ENCODE peak calls at places on chromosomes 4 and X, in seven cellular contexts. One of them, this sample, is unnamed.

GRCh38 chrX:8914636-8915035 is 113.5 kb upstream of the FAM9A start:
- DNase-seq in stimulated activated CD8-positive, alpha-beta memory T cell treated with anti-CD3 and anti-CD28 coated beads, Interleukin-7, amount 100 ng/mL, for 1 hour: no peak
- DNase-seq in NCI-H2081: no peak
- DNase-seq in left lung: no peak
- DNase-seq in GM12865: no peak
- DNase-seq in GM04503: no peak
- DNase-seq in nephron progenitor cell: no peak
- DNase-seq in this sample: no peak

GRCh38 chr4:70885174-70885573 is 17.0 kb upstream of the MOB1B start:
- DNase-seq in stimulated activated CD8-positive, alpha-beta memory T cell treated with anti-CD3 and anti-CD28 coated beads, Interleukin-7, amount 100 ng/mL, for 1 hour: no peak
- DNase-seq in NCI-H2081: no peak
- DNase-seq in left lung: no peak
- DNase-seq in GM12865: no peak
- DNase-seq in GM04503: no peak
- DNase-seq in nephron progenitor cell: no peak
- DNase-seq in this sample: no peak

GRCh38 chrX:68461541-68461940 is 28.2 kb upstream of the OPHN1 start:
- DNase-seq in stimulated activated CD8-positive, alpha-beta memory T cell treated with anti-CD3 and anti-CD28 coated beads, Interleukin-7, amount 100 ng/mL, for 1 hour: no peak
- DNase-seq in NCI-H2081: no peak
- DNase-seq in left lung: no peak
- DNase-seq in GM12865: no peak
- DNase-seq in GM04503: no peak
- DNase-seq in nephron progenitor cell: no peak
- DNase-seq in this sample: no peak

GRCh38 chr4:101064541-101065180 is 282.7 kb downstream of the PPP3CA start:
- DNase-seq in stimulated activated CD8-positive, alpha-beta memory T cell treated with anti-CD3 and anti-CD28 coated beads, Interleukin-7, amount 100 ng/mL, for 1 hour: no peak
- DNase-seq in NCI-H2081: no peak
- DNase-seq in left lung: no peak
- DNase-seq in GM12865: no peak
- DNase-seq in GM04503: no peak
- DNase-seq in nephron progenitor cell: no peak
- DNase-seq in this sample: no peak

GRCh38 chr4:61995717-61996337 is 795.7 kb downstream of the ADGRL3 start:
- DNase-seq in stimulated activated CD8-positive, alpha-beta memory T cell treated with anti-CD3 and anti-CD28 coated beads, Interleukin-7, amount 100 ng/mL, for 1 hour: no peak
- DNase-seq in NCI-H2081: no peak
- DNase-seq in left lung: no peak
- DNase-seq in GM12865: no peak
- DNase-seq in GM04503: no peak
- DNase-seq in nephron progenitor cell: no peak
- DNase-seq in this sample: no peak

GRCh38 chr4:7266525-7267292 is 74.4 kb downstream of the SORCS2 start:
- DNase-seq in stimulated activated CD8-positive, alpha-beta memory T cell treated with anti-CD3 and anti-CD28 coated beads, Interleukin-7, amount 100 ng/mL, for 1 hour: no peak
- DNase-seq in NCI-H2081: no peak
- DNase-seq in left lung: peak; percentile 29
- DNase-seq in GM12865: no peak
- DNase-seq in GM04503: peak; percentile 70
- DNase-seq in nephron progenitor cell: no peak
- DNase-seq in this sample: no peak

GRCh38 chr4:184812651-184813181 is 13.1 kb downstream of the ACSL1 start:
- DNase-seq in stimulated activated CD8-positive, alpha-beta memory T cell treated with anti-CD3 and anti-CD28 coated beads, Interleukin-7, amount 100 ng/mL, for 1 hour: no peak
- DNase-seq in NCI-H2081: no peak
- DNase-seq in left lung: no peak
- DNase-seq in GM12865: no peak
- DNase-seq in GM04503: no peak
- DNase-seq in nephron progenitor cell: no peak
- DNase-seq in this sample: no peak

GRCh38 chrX:132909643-132910042 is 48.8 kb downstream of the HS6ST2 start:
- DNase-seq in stimulated activated CD8-positive, alpha-beta memory T cell treated with anti-CD3 and anti-CD28 coated beads, Interleukin-7, amount 100 ng/mL, for 1 hour: no peak
- DNase-seq in NCI-H2081: no peak
- DNase-seq in left lung: no peak
- DNase-seq in GM12865: no peak
- DNase-seq in GM04503: no peak
- DNase-seq in nephron progenitor cell: no peak
- DNase-seq in this sample: no peak

GRCh38 chrX:10199212-10199611 is 42.4 kb downstream of the CLCN4 start:
- DNase-seq in stimulated activated CD8-positive, alpha-beta memory T cell treated with anti-CD3 and anti-CD28 coated beads, Interleukin-7, amount 100 ng/mL, for 1 hour: no peak
- DNase-seq in NCI-H2081: no peak
- DNase-seq in left lung: no peak
- DNase-seq in GM12865: peak; percentile 20
- DNase-seq in GM04503: no peak
- DNase-seq in nephron progenitor cell: no peak
- DNase-seq in this sample: peak; percentile 78

GRCh38 chrX:102155806-102156179 is at the start of gene BEX5:
- DNase-seq in stimulated activated CD8-positive, alpha-beta memory T cell treated with anti-CD3 and anti-CD28 coated beads, Interleukin-7, amount 100 ng/mL, for 1 hour: no peak
- DNase-seq in NCI-H2081: peak; percentile 62
- DNase-seq in left lung: peak; percentile 79
- DNase-seq in GM12865: peak; percentile 42
- DNase-seq in GM04503: peak; percentile 1
- DNase-seq in nephron progenitor cell: peak; percentile 65
- DNase-seq in this sample: no peak

GRCh38 chr4:102420563-102421221 is 75.4 kb upstream of the SLC39A8 start:
- DNase-seq in stimulated activated CD8-positive, alpha-beta memory T cell treated with anti-CD3 and anti-CD28 coated beads, Interleukin-7, amount 100 ng/mL, for 1 hour: no peak
- DNase-seq in NCI-H2081: no peak
- DNase-seq in left lung: no peak
- DNase-seq in GM12865: no peak
- DNase-seq in GM04503: no peak
- DNase-seq in nephron progenitor cell: no peak
- DNase-seq in this sample: peak; percentile 27

GRCh38 chr4:5957091-5957490 is 61.1 kb downstream of the C4orf50 start:
- DNase-seq in stimulated activated CD8-positive, alpha-beta memory T cell treated with anti-CD3 and anti-CD28 coated beads, Interleukin-7, amount 100 ng/mL, for 1 hour: no peak
- DNase-seq in NCI-H2081: no peak
- DNase-seq in left lung: no peak
- DNase-seq in GM12865: no peak
- DNase-seq in GM04503: no peak
- DNase-seq in nephron progenitor cell: no peak
- DNase-seq in this sample: no peak

GRCh38 chrX:139881572-139881971 is 51.3 kb downstream of the ATP11C start:
- DNase-seq in stimulated activated CD8-positive, alpha-beta memory T cell treated with anti-CD3 and anti-CD28 coated beads, Interleukin-7, amount 100 ng/mL, for 1 hour: no peak
- DNase-seq in NCI-H2081: no peak
- DNase-seq in left lung: no peak
- DNase-seq in GM12865: no peak
- DNase-seq in GM04503: peak; percentile 33
- DNase-seq in nephron progenitor cell: no peak
- DNase-seq in this sample: no peak

GRCh38 chrX:13165747-13166146 is 121.3 kb upstream of the FAM9C start:
- DNase-seq in stimulated activated CD8-positive, alpha-beta memory T cell treated with anti-CD3 and anti-CD28 coated beads, Interleukin-7, amount 100 ng/mL, for 1 hour: no peak
- DNase-seq in NCI-H2081: peak; percentile 51
- DNase-seq in left lung: no peak
- DNase-seq in GM12865: no peak
- DNase-seq in GM04503: no peak
- DNase-seq in nephron progenitor cell: no peak
- DNase-seq in this sample: no peak

GRCh38 chrX:154991039-154991438 is 31.5 kb downstream of the F8 start:
- DNase-seq in stimulated activated CD8-positive, alpha-beta memory T cell treated with anti-CD3 and anti-CD28 coated beads, Interleukin-7, amount 100 ng/mL, for 1 hour: no peak
- DNase-seq in NCI-H2081: no peak
- DNase-seq in left lung: no peak
- DNase-seq in GM12865: peak; percentile 72
- DNase-seq in GM04503: no peak
- DNase-seq in nephron progenitor cell: no peak
- DNase-seq in this sample: no peak

GRCh38 chr4:3177905-3178304 is 71.1 kb upstream of the MSANTD1 start:
- DNase-seq in stimulated activated CD8-positive, alpha-beta memory T cell treated with anti-CD3 and anti-CD28 coated beads, Interleukin-7, amount 100 ng/mL, for 1 hour: no peak
- DNase-seq in NCI-H2081: no peak
- DNase-seq in left lung: no peak
- DNase-seq in GM12865: no peak
- DNase-seq in GM04503: no peak
- DNase-seq in nephron progenitor cell: no peak
- DNase-seq in this sample: no peak

GRCh38 chr4:31366041-31366440 is 645.9 kb downstream of the PCDH7 start:
- DNase-seq in stimulated activated CD8-positive, alpha-beta memory T cell treated with anti-CD3 and anti-CD28 coated beads, Interleukin-7, amount 100 ng/mL, for 1 hour: no peak
- DNase-seq in NCI-H2081: no peak
- DNase-seq in left lung: no peak
- DNase-seq in GM12865: no peak
- DNase-seq in GM04503: no peak
- DNase-seq in nephron progenitor cell: no peak
- DNase-seq in this sample: no peak

GRCh38 chrX:12956704-12957541 is 18.0 kb upstream of the TMSB4X start:
- DNase-seq in stimulated activated CD8-positive, alpha-beta memory T cell treated with anti-CD3 and anti-CD28 coated beads, Interleukin-7, amount 100 ng/mL, for 1 hour: no peak
- DNase-seq in NCI-H2081: no peak
- DNase-seq in left lung: no peak
- DNase-seq in GM12865: peak; percentile 92
- DNase-seq in GM04503: no peak
- DNase-seq in nephron progenitor cell: no peak
- DNase-seq in this sample: peak; percentile 92

GRCh38 chrX:70410921-70411320 is 12.2 kb upstream of the GDPD2 start:
- DNase-seq in stimulated activated CD8-positive, alpha-beta memory T cell treated with anti-CD3 and anti-CD28 coated beads, Interleukin-7, amount 100 ng/mL, for 1 hour: no peak
- DNase-seq in NCI-H2081: no peak
- DNase-seq in left lung: no peak
- DNase-seq in GM12865: no peak
- DNase-seq in GM04503: no peak
- DNase-seq in nephron progenitor cell: no peak
- DNase-seq in this sample: no peak

GRCh38 chr4:13944095-13944501 is 316.6 kb upstream of the BOD1L1 start:
- DNase-seq in stimulated activated CD8-positive, alpha-beta memory T cell treated with anti-CD3 and anti-CD28 coated beads, Interleukin-7, amount 100 ng/mL, for 1 hour: no peak
- DNase-seq in NCI-H2081: no peak
- DNase-seq in left lung: no peak
- DNase-seq in GM12865: no peak
- DNase-seq in GM04503: no peak
- DNase-seq in nephron progenitor cell: no peak
- DNase-seq in this sample: no peak

GRCh38 chrX:19670854-19671620 is 155.7 kb upstream of the MAP3K15 start:
- DNase-seq in stimulated activated CD8-positive, alpha-beta memory T cell treated with anti-CD3 and anti-CD28 coated beads, Interleukin-7, amount 100 ng/mL, for 1 hour: no peak
- DNase-seq in NCI-H2081: no peak
- DNase-seq in left lung: no peak
- DNase-seq in GM12865: no peak
- DNase-seq in GM04503: peak; percentile 33
- DNase-seq in nephron progenitor cell: peak; percentile 5
- DNase-seq in this sample: no peak

GRCh38 chr4:36198068-36198808 is 46.1 kb downstream of the ARAP2 start:
- DNase-seq in stimulated activated CD8-positive, alpha-beta memory T cell treated with anti-CD3 and anti-CD28 coated beads, Interleukin-7, amount 100 ng/mL, for 1 hour: no peak
- DNase-seq in NCI-H2081: no peak
- DNase-seq in left lung: peak; percentile 53
- DNase-seq in GM12865: no peak
- DNase-seq in GM04503: no peak
- DNase-seq in nephron progenitor cell: no peak
- DNase-seq in this sample: no peak

GRCh38 chr4:1243451-1244080 is 5.4 kb downstream of the CTBP1 start:
- DNase-seq in stimulated activated CD8-positive, alpha-beta memory T cell treated with anti-CD3 and anti-CD28 coated beads, Interleukin-7, amount 100 ng/mL, for 1 hour: no peak
- DNase-seq in NCI-H2081: no peak
- DNase-seq in left lung: peak; percentile 75
- DNase-seq in GM12865: no peak
- DNase-seq in GM04503: no peak
- DNase-seq in nephron progenitor cell: no peak
- DNase-seq in this sample: peak; percentile 51

GRCh38 chr4:170111546-170111945 is 21.8 kb upstream of the AADAT start:
- DNase-seq in stimulated activated CD8-positive, alpha-beta memory T cell treated with anti-CD3 and anti-CD28 coated beads, Interleukin-7, amount 100 ng/mL, for 1 hour: no peak
- DNase-seq in NCI-H2081: no peak
- DNase-seq in left lung: no peak
- DNase-seq in GM12865: no peak
- DNase-seq in GM04503: no peak
- DNase-seq in nephron progenitor cell: no peak
- DNase-seq in this sample: no peak

GRCh38 chrX:14504960-14505538 is 24.3 kb upstream of the GLRA2 start:
- DNase-seq in stimulated activated CD8-positive, alpha-beta memory T cell treated with anti-CD3 and anti-CD28 coated beads, Interleukin-7, amount 100 ng/mL, for 1 hour: no peak
- DNase-seq in NCI-H2081: no peak
- DNase-seq in left lung: no peak
- DNase-seq in GM12865: no peak
- DNase-seq in GM04503: no peak
- DNase-seq in nephron progenitor cell: no peak
- DNase-seq in this sample: no peak

GRCh38 chr4:40395908-40396806 is 61.0 kb downstream of the CHRNA9 start:
- DNase-seq in stimulated activated CD8-positive, alpha-beta memory T cell treated with anti-CD3 and anti-CD28 coated beads, Interleukin-7, amount 100 ng/mL, for 1 hour: no peak
- DNase-seq in NCI-H2081: peak; percentile 24
- DNase-seq in left lung: no peak
- DNase-seq in GM12865: no peak
- DNase-seq in GM04503: no peak
- DNase-seq in nephron progenitor cell: peak; percentile 49
- DNase-seq in this sample: no peak

GRCh38 chrX:153474718-153475117 is 4.3 kb upstream of the HAUS7 start:
- DNase-seq in stimulated activated CD8-positive, alpha-beta memory T cell treated with anti-CD3 and anti-CD28 coated beads, Interleukin-7, amount 100 ng/mL, for 1 hour: no peak
- DNase-seq in NCI-H2081: no peak
- DNase-seq in left lung: peak; percentile 86
- DNase-seq in GM12865: no peak
- DNase-seq in GM04503: no peak
- DNase-seq in nephron progenitor cell: peak; percentile 52
- DNase-seq in this sample: no peak

GRCh38 chr4:36128689-36129088 is 115.6 kb downstream of the ARAP2 start:
- DNase-seq in stimulated activated CD8-positive, alpha-beta memory T cell treated with anti-CD3 and anti-CD28 coated beads, Interleukin-7, amount 100 ng/mL, for 1 hour: no peak
- DNase-seq in NCI-H2081: no peak
- DNase-seq in left lung: no peak
- DNase-seq in GM12865: no peak
- DNase-seq in GM04503: no peak
- DNase-seq in nephron progenitor cell: no peak
- DNase-seq in this sample: no peak

GRCh38 chr4:141180991-141181760 is 39.5 kb upstream of the ZNF330 start:
- DNase-seq in stimulated activated CD8-positive, alpha-beta memory T cell treated with anti-CD3 and anti-CD28 coated beads, Interleukin-7, amount 100 ng/mL, for 1 hour: no peak
- DNase-seq in NCI-H2081: no peak
- DNase-seq in left lung: no peak
- DNase-seq in GM12865: no peak
- DNase-seq in GM04503: no peak
- DNase-seq in nephron progenitor cell: no peak
- DNase-seq in this sample: no peak

GRCh38 chr4:168831919-168832745 is 177.9 kb downstream of the CBR4 start:
- DNase-seq in stimulated activated CD8-positive, alpha-beta memory T cell treated with anti-CD3 and anti-CD28 coated beads, Interleukin-7, amount 100 ng/mL, for 1 hour: peak; percentile 6
- DNase-seq in NCI-H2081: peak; percentile 62
- DNase-seq in left lung: peak; percentile 91
- DNase-seq in GM12865: peak; percentile 45
- DNase-seq in GM04503: no peak
- DNase-seq in nephron progenitor cell: peak; percentile 82
- DNase-seq in this sample: peak; percentile 68